ENCODE peak calls at places on chromosomes 6 and 20, in five cellular contexts. Y is mesendoderm, I is heart left ventricle, P is brain microvascular endothelial cell, T is ascending aorta. N is an unnamed sample.

GRCh38 chr20:38215789-38216182 is 44.7 kb downstream of the KIAA1755 start:
- DNase-seq in T (no peak), P (no peak), Y (no peak), I (no peak), N (no peak)

GRCh38 chr20:62088258-62089127 is 22.8 kb upstream of the TAF4 start:
- DNase-seq in P (peak; percentile 93), I (no peak), Y (peak; percentile 92), T (no peak), N (no peak)

GRCh38 chr6:1312193-1312443 is 220 bp downstream of the FOXQ1 start:
- DNase-seq in Y (peak; percentile 29), T (no peak), I (no peak), P (no peak), N (no peak)

GRCh38 chr20:34968020-34968775 is 12.5 kb downstream of the MYH7B start:
- DNase-seq in P (no peak), T (no peak), I (no peak), Y (no peak), N (no peak)

GRCh38 chr6:130934848-130935585 is 107.8 kb downstream of the SMLR1 start:
- DNase-seq in I (no peak), T (no peak), P (no peak), Y (no peak), N (no peak)

GRCh38 chr20:62477669-62478450 is 2.1 kb upstream of the GATA5 start:
- DNase-seq in I (no peak), Y (no peak), P (no peak), T (no peak), N (peak; percentile 74)

GRCh38 chr20:11350126-11351005 is 567.3 kb upstream of the BTBD3 start:
- DNase-seq in I (no peak), T (no peak), Y (no peak), P (no peak), N (no peak)

GRCh38 chr6:158686791-158687381 is 37.0 kb downstream of the SYTL3 start:
- DNase-seq in P (no peak), I (no peak), Y (no peak), T (no peak), N (no peak)

GRCh38 chr6:132919476-132919875 is 105.1 kb downstream of the RPS12 start:
- DNase-seq in I (peak; percentile 77), Y (no peak), P (peak; percentile 78), T (no peak), N (no peak)

GRCh38 chr6:49336514-49337131 is 126.4 kb downstream of the MMUT start:
- DNase-seq in Y (peak; percentile 61), I (no peak), P (peak; percentile 23), T (no peak), N (no peak)

GRCh38 chr6:112931835-112932234 is 584.7 kb downstream of the RFPL4B start:
- DNase-seq in T (no peak), I (no peak), P (peak; percentile 43), Y (peak; percentile 41), N (no peak)

GRCh38 chr6:44057238-44057930 is 69.9 kb downstream of the MRPL14 start:
- DNase-seq in P (no peak), T (no peak), I (peak; percentile 39), Y (no peak), N (no peak)
- H3K36me3 ChIP-seq in P (no peaks in the 10 kb centered on the region), T (no peaks in the 10 kb centered on the region), I (no peaks in the 10 kb centered on the region), Y (no peaks in the 10 kb centered on the region), N (no peaks in the 10 kb centered on the region)

GRCh38 chr20:23167436-23167835 is 81.3 kb upstream of the CD93 start:
- DNase-seq in P (peak; percentile 59), Y (no peak), I (no peak), T (no peak), N (no peak)
- H3K27ac ChIP-seq in P (peak overlapping the region; percentile 55), Y (no peak overlapping the region), I (no peak overlapping the region), T (no peak overlapping the region), N (no peak overlapping the region)

DNA sequence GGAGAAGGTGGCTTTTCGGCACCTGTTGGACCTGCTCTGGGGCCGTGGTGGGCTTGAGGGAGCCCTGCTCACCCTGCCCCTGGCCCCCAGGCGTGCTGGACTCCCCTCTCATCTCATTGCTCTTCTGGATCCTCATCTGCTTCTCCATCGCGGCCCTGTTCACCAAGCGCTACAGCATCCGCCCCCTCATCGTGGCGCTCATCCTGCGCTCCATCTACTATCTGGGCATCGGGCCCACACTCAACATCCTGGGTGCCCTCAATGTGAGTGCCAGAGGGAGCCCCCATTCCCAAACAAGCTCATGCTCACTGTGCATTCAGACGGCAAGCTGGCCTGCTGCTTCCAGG is 22.4 kb downstream of the UQCC2 start:
- DNase-seq in I (no peak), T (no peak), P (no peak), Y (no peak), N (no peak)
- H3K36me3 ChIP-seq in I (peaks cover 37% of the 10 kb centered on the region), T (peaks cover 12% of the 10 kb centered on the region), P (no peaks in the 10 kb centered on the region), Y (peaks cover 1% of the 10 kb centered on the region), N (no peaks in the 10 kb centered on the region)

DNA sequence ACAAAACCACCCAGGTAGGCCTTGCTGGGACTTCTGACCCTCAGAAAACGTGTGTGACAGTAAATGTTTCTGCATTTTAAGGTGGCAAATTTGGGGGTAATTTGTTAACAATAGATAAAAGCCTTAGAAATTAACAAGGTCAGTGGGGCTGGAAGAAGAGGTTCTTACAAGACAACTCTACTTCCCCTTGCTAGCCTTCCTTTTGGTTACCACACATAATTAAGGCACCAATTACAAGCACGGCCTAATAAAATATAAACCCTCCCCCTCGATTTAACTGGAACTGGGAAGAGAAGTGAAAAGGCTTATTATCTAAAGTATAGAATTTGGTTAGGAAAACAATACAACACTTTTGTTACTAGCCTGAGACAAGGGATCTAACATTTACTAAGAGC is 38.9 kb downstream of the ELOVL5 start:
- DNase-seq in P (no peak), T (no peak), I (no peak), Y (no peak), N (no peak)
- H3K27ac ChIP-seq in P (no peak overlapping the region), T (peak overlapping the region; percentile 5), I (no peak overlapping the region), Y (no peak overlapping the region), N (no peak overlapping the region)

GRCh38 chr20:47334022-47334551 is 22.4 kb downstream of the ZMYND8 start:
- DNase-seq in P (peak; percentile 95), I (no peak), Y (no peak), T (no peak), N (no peak)

GRCh38 chr20:47335251-47336012 is 21.1 kb downstream of the ZMYND8 start:
- DNase-seq in I (no peak), T (no peak), Y (no peak), P (no peak), N (no peak)

GRCh38 chr20:47336013-47336754 is 20.3 kb downstream of the ZMYND8 start:
- DNase-seq in P (no peak), Y (no peak), I (peak; percentile 70), T (no peak), N (no peak)

GRCh38 chr20:47338131-47338628 is 18.3 kb downstream of the ZMYND8 start:
- DNase-seq in P (no peak), Y (no peak), T (no peak), I (peak; percentile 44), N (no peak)

GRCh38 chr20:47337413-47337812 is 19.1 kb downstream of the ZMYND8 start:
- DNase-seq in I (no peak), P (no peak), T (no peak), Y (no peak), N (no peak)
- H3K36me3 ChIP-seq in I (no peaks in the 10 kb centered on the region), P (peaks cover 17% of the 10 kb centered on the region), T (no peaks in the 10 kb centered on the region), Y (no peaks in the 10 kb centered on the region), N (no peaks in the 10 kb centered on the region)

GRCh38 chr6:52186480-52186879 is 305 bp downstream of the IL17A start:
- DNase-seq in T (no peak), I (no peak), P (no peak), Y (no peak), N (no peak)
- H3K27ac ChIP-seq in T (no peak overlapping the region), I (no peak overlapping the region), P (no peak overlapping the region), Y (no peak overlapping the region), N (no peak overlapping the region)

GRCh38 chr6:33278810-33279209 is 1.9 kb downstream of the B3GALT4 start:
- DNase-seq in I (no peak), P (no peak), Y (no peak), T (no peak), N (no peak)
- H3K36me3 ChIP-seq in I (peaks cover 59% of the 10 kb centered on the region), P (peaks cover 73% of the 10 kb centered on the region), Y (peaks cover 14% of the 10 kb centered on the region), T (peaks cover 22% of the 10 kb centered on the region), N (no peaks in the 10 kb centered on the region)

GRCh38 chr20:5147193-5147592 is 20.4 kb downstream of the CDS2 start:
- DNase-seq in I (no peak), P (no peak), Y (no peak), T (no peak), N (no peak)

GRCh38 chr20:5148581-5148980 is 21.8 kb downstream of the CDS2 start:
- DNase-seq in T (no peak), I (no peak), P (no peak), Y (no peak), N (no peak)

GRCh38 chr20:5143856-5144255 is 17.0 kb downstream of the CDS2 start:
- DNase-seq in P (no peak), I (no peak), Y (no peak), T (no peak), N (no peak)

GRCh38 chr20:5145365-5146301 is 18.8 kb downstream of the CDS2 start:
- DNase-seq in I (no peak), T (no peak), Y (no peak), P (no peak), N (no peak)

DNA sequence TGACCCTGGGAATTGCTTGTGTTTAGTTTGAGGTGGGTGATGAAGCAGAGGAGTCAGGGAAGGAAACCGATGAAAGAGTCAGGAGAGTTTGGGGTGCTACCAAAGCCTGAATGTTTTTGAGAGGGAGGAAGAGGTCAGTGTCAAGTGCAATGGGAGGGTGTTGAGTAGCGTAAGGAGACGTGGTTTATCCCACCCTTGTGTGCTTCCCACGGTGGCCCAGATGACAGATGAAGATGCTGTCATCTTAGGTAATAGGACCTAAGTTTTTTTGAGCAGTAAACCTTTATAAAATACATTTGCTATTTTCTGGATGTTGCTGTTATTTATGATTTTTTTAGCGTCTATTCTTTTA is 19.5 kb downstream of the CDS2 start:
- DNase-seq in Y (no peak), T (no peak), I (no peak), P (no peak), N (no peak)
- H3K27ac ChIP-seq in Y (no peak overlapping the region), T (peak overlapping the region; percentile 0), I (no peak overlapping the region), P (no peak overlapping the region), N (no peak overlapping the region)

DNA sequence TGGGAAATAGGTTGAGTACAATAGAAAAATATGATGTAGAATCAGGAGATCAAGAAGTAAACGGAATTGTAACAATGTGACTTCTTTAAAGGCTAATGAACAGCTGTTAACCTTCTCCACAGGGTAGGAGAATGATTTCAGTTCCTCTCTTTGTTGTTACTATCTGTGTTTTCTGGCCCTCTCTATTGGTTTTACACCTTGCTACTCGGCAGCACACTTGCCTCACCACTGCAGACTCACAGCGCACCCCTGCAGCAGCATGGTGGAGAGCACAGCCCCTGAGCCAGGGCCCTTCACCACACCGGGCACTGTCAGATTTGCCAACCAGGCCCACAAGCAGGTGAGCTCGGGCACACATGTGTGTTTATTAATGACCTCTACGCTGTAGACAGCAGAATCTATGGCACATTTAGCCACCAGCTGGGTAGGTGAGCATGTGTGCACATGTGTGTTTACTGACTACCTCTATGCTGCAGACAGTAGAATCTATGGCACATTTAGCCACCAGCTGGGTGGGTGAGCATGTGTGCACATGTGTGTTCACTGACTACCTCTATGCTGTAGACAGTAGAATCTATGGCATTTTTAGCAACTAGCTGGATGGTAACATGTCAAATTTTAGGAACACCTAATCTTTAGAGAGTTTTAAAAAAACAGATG is 16.8 kb downstream of the SFT2D1 start:
- DNase-seq in T (no peak), Y (peak; percentile 70), P (no peak), I (no peak), N (no peak)
- H3K36me3 ChIP-seq in T (peaks cover 35% of the 10 kb centered on the region), Y (peaks cover 2% of the 10 kb centered on the region), P (peaks cover 21% of the 10 kb centered on the region), I (peaks cover 88% of the 10 kb centered on the region), N (no peaks in the 10 kb centered on the region)

N was measured in neural progenitor cell.